ENCODE peak calls at places on chromosomes 12 and 14, in four cellular contexts. D, A, G and Q are unnamed samples.
A peak's percentile ranks its signal among the peaks of the same experiment; 100 is the strongest.

GRCh38 chr12:129964826-129965457 is 61.1 kb upstream of the TMEM132D start:
- DNase-seq in G (no peak), A (no peak), D (no peak), Q (no peak)

GRCh38 chr12:29088611-29089219 is 60.4 kb upstream of the FAR2 start:
- DNase-seq in A (no peak), G (no peak), D (no peak), Q (no peak)

GRCh38 chr12:62270872-62271271 is 10.7 kb downstream of the USP15 start:
- DNase-seq in A (no peak), G (no peak), D (no peak), Q (no peak)

GRCh38 chr12:116533343-116534248 is 25.6 kb upstream of the MAP1LC3B2 start:
- DNase-seq in G (peak; percentile 81), D (peak; percentile 64), A (peak; percentile 84), Q (peak; percentile 84)

GRCh38 chr12:67286257-67286656 is 17.1 kb downstream of the CAND1 start:
- DNase-seq in G (no peak), D (no peak), A (no peak), Q (no peak)

GRCh38 chr12:70367268-70368141 is 1.4 kb downstream of the KCNMB4 start:
- DNase-seq in G (no peak), A (no peak), D (no peak), Q (no peak)

GRCh38 chr12:115267464-115267863 is 583.5 kb upstream of the TBX3 start:
- DNase-seq in G (no peak), D (no peak), A (no peak), Q (peak; percentile 18)

GRCh38 chr12:124040286-124040685 is 67.3 kb downstream of the ZNF664 start:
- DNase-seq in G (no peak), A (no peak), D (no peak), Q (no peak)

GRCh38 chr12:86719381-86719780 is 463.2 kb upstream of the MGAT4C start:
- DNase-seq in A (no peak), G (no peak), D (no peak), Q (no peak)

GRCh38 chr14:102034301-102034700 is 52.5 kb downstream of the HSP90AA1 start:
- DNase-seq in G (no peak), A (no peak), D (no peak), Q (no peak)

GRCh38 chr14:105199093-105199492 is 18.0 kb upstream of the NUDT14 start:
- DNase-seq in D (no peak), A (no peak), G (no peak), Q (peak; percentile 70)

GRCh38 chr12:31363826-31364225 is 37.9 kb upstream of the SINHCAF start:
- DNase-seq in A (no peak), D (no peak), G (no peak), Q (no peak)

GRCh38 chr12:32134144-32134888 is 27.7 kb downstream of the BICD1 start:
- DNase-seq in A (no peak), G (no peak), D (no peak), Q (no peak)

GRCh38 chr12:111276189-111276588 is 92.7 kb downstream of the PHETA1 start:
- DNase-seq in D (no peak), G (no peak), A (no peak), Q (no peak)

GRCh38 chr14:97027256-97027999 is 230.2 kb downstream of the VRK1 start:
- DNase-seq in G (no peak), D (no peak), A (no peak), Q (no peak)

GRCh38 chr12:62684586-62685295 is 218.1 kb downstream of the MON2 start:
- DNase-seq in D (peak; percentile 88), G (peak; percentile 73), A (peak; percentile 70), Q (peak; percentile 91)

GRCh38 chr14:69460093-69460701 is 24.3 kb upstream of the PLEKHD1 start:
- DNase-seq in G (peak; percentile 77), D (peak; percentile 44), A (peak; percentile 70), Q (peak; percentile 61)

GRCh38 chr12:48972213-48973021 is 882 bp upstream of the WNT10B start:
- DNase-seq in G (no peak), D (no peak), A (no peak), Q (no peak)

GRCh38 chr14:100615736-100616695 is 28.8 kb upstream of the BEGAIN start:
- DNase-seq in A (peak; percentile 24), D (no peak), G (peak; percentile 45), Q (no peak)

GRCh38 chr12:89370411-89370810 is 18.1 kb upstream of the DUSP6 start:
- DNase-seq in D (no peak), G (no peak), A (no peak), Q (no peak)

GRCh38 chr12:6307521-6307920 is 3.0 kb upstream of the PLEKHG6 start:
- DNase-seq in D (no peak), A (peak; percentile 73), G (no peak), Q (no peak)

GRCh38 chr12:92574046-92574783 is 128.6 kb upstream of the PLEKHG7 start:
- DNase-seq in D (no peak), A (no peak), G (no peak), Q (no peak)

GRCh38 chr12:57722716-57723629 is 15.6 kb downstream of the AGAP2 start:
- DNase-seq in A (no peak), G (no peak), D (no peak), Q (no peak)

GRCh38 chr14:104777808-104778249 is 17.7 kb downstream of the AKT1 start:
- DNase-seq in G (no peak), D (no peak), A (no peak), Q (no peak)

GRCh38 chr12:66188584-66189475 is at the start of gene IRAK3:
- DNase-seq in G (peak; percentile 93), D (peak; percentile 80), A (peak; percentile 90), Q (peak; percentile 94)

GRCh38 chr14:106129274-106129673 is 602.9 kb downstream of the TMEM121 start:
- DNase-seq in G (no peak), A (no peak), D (no peak), Q (no peak)

GRCh38 chr14:65439117-65439516 is 26.6 kb downstream of the FUT8 start:
- DNase-seq in D (no peak), A (no peak), G (no peak), Q (no peak)

GRCh38 chr12:85654456-85654840 is 181.8 kb downstream of the RASSF9 start:
- DNase-seq in A (no peak), D (no peak), G (no peak), Q (no peak)

GRCh38 chr12:52005903-52006703 is 643 bp upstream of the TAMALIN start:
- DNase-seq in D (peak; percentile 47), G (peak; percentile 85), A (peak; percentile 87), Q (peak; percentile 67)

GRCh38 chr12:107635139-107635538 is 50.5 kb upstream of the PWP1 start:
- DNase-seq in D (no peak), A (no peak), G (no peak), Q (no peak)

GRCh38 chr12:104220931-104221330 is 5.4 kb downstream of the TXNRD1 start:
- DNase-seq in G (no peak), D (no peak), A (no peak), Q (no peak)

GRCh38 chr12:27969901-27970390 is 2.6 kb downstream of the PTHLH start:
- DNase-seq in D (peak; percentile 28), A (peak; percentile 59), G (peak; percentile 76), Q (peak; percentile 76)

GRCh38 chr12:116880817-116881324 is 370 bp downstream of the HRK start:
- DNase-seq in D (no peak), G (no peak), A (no peak), Q (peak; percentile 52)

GRCh38 chr14:25042362-25043299 is 7.3 kb downstream of the STXBP6 start:
- DNase-seq in G (no peak), A (no peak), D (peak; percentile 17), Q (no peak)

GRCh38 chr12:121138284-121138683 is 5.6 kb downstream of the P2RX7 start:
- DNase-seq in A (no peak), G (no peak), D (no peak), Q (no peak)

GRCh38 chr14:39376671-39377403 is 55.4 kb downstream of the FBXO33 start:
- DNase-seq in A (no peak), D (no peak), G (no peak), Q (no peak)

DNA sequence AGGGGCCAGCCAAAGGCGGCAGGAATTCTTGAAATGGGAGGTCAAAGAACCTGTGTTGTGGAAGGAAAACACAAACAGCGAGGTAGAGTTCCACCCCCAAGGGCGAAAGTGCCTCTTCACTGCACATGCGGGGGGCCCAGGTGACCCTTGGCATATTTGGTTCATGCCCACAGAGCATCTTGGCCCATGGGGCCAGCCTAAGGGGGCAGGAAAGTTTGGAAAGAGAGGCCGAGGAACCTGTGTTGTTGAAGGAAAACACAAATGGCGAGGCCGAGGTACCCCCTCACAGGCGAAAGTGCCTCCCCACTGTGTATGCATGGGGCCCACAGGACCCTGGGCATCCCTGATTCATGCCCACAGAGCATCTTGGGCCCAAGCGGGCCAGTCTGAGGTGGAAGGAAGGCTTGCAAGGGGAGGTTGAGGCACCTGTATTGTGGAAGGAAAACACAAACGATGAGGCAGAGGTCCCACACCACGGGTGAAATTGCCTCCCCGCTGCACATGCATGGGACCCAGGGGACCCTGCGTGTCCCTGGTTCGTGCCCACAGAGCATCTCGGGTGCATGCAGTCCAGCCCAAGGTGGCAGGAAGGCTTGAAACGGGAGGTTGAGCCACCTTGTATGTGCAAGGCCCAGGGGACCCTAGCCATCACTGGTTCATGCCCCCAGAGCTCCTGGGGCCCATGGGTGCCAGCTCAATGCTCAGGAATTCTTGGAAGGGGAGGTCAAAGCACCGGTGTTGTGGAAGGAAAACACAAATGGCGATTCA is 384.1 kb downstream of the ALG10 start:
- DNase-seq in G (peak; percentile 28), D (no peak), A (peak; percentile 20), Q (peak; percentile 21)
- H3K9me3 ChIP-seq in G (peaks cover 91% of the 10 kb centered on the region), D (no peaks in the 10 kb centered on the region), A (peaks cover 9% of the 10 kb centered on the region), Q (no peaks in the 10 kb centered on the region)

GRCh38 chr12:21607701-21608100 is 3.1 kb upstream of the GYS2 start:
- DNase-seq in A (no peak), G (no peak), D (no peak), Q (no peak)
- H3K27ac ChIP-seq in A (no peak overlapping the region), G (no peak overlapping the region), D (no peak overlapping the region), Q (no peak overlapping the region)

DNA sequence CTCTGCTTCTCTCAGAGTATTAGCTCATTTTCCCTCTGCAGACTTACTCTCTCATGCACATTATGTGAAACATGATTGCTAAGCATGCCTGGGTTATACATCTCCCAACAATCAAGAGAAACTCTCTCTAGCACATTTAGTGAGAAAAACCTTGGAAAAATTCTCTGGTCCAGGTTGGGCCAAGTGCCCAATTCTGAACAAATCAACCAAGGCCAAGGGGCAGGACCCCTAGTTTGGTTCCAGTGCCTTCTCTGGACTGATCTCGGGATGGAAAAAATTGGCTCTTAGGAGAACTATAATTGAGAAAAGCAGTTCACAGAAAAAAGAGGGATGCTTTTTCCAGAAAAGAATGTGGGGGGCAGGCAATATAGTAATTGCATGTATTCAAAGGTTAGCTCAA is 313.1 kb downstream of the RAD51B start:
- DNase-seq in D (no peak), G (no peak), A (no peak), Q (no peak)
- H3K4me1 ChIP-seq in D (peaks cover 32% of the 10 kb centered on the region), G (peaks cover 33% of the 10 kb centered on the region), A (no peaks in the 10 kb centered on the region), Q (no peaks in the 10 kb centered on the region)

DNA sequence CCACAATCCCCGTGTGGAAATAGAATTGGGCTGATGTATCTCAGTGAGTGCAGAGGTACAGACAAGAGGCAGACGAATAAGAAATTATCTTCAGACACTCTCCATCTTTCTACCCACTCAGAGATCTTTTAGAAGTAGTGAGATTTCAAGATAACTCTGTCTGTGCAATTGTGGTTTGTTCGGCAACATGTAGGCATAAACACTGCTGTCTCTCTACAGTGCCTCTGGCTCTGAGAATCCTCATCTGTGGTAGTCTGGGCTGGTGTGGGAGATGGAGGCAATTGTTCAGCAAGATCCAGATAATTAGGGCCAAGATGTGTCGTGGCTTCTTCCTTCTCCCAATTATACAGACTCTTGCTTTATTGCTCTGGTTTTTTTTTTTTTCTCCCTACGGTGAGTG is 3.1 kb downstream of the HOXC13 start:
- DNase-seq in D (no peak), G (no peak), A (no peak), Q (no peak)
- H3K9me3 ChIP-seq in D (no peaks in the 10 kb centered on the region), G (no peaks in the 10 kb centered on the region), A (no peaks in the 10 kb centered on the region), Q (no peaks in the 10 kb centered on the region)

GRCh38 chr12:112977641-112978040 is 678 bp upstream of the OAS2 start:
- DNase-seq in D (no peak), G (no peak), A (no peak), Q (peak; percentile 73)
- H3K27ac ChIP-seq in D (peak overlapping the region; percentile 71), G (peak overlapping the region; percentile 66), A (no peak overlapping the region), Q (peak overlapping the region; percentile 85)